ENCODE peak calls at places on chromosomes 6 and 20, in six cellular contexts. One of them, this sample, is unnamed.

GRCh38 chr20:17530716-17531536 is at the start of gene BFSP1:
- DNase-seq in mucosa of descending colon: peak
- DNase-seq in thyroid gland: peak
- DNase-seq in AG09309: no peak
- DNase-seq in adrenal gland: peak
- DNase-seq in fibroblast of lung: peak
- DNase-seq in this sample: peak

GRCh38 chr6:53395986-53396385 is 47.2 kb upstream of the ELOVL5 start:
- DNase-seq in fibroblast of lung: no peak
- DNase-seq in AG09309: no peak
- DNase-seq in adrenal gland: no peak
- DNase-seq in thyroid gland: no peak
- DNase-seq in mucosa of descending colon: no peak
- DNase-seq in this sample: no peak

GRCh38 chr6:43840490-43841218 is 70.6 kb downstream of the VEGFA start:
- DNase-seq in AG09309: no peak
- DNase-seq in adrenal gland: no peak
- DNase-seq in fibroblast of lung: peak
- DNase-seq in thyroid gland: no peak
- DNase-seq in mucosa of descending colon: no peak
- DNase-seq in this sample: peak

GRCh38 chr6:50720623-50721022 is 7.3 kb downstream of the TFAP2D start:
- DNase-seq in thyroid gland: no peak
- DNase-seq in AG09309: no peak
- DNase-seq in fibroblast of lung: no peak
- DNase-seq in adrenal gland: no peak
- DNase-seq in mucosa of descending colon: no peak
- DNase-seq in this sample: no peak

GRCh38 chr20:13681248-13682125 is 42.8 kb upstream of the TASP1 start:
- DNase-seq in AG09309: no peak
- DNase-seq in adrenal gland: no peak
- DNase-seq in mucosa of descending colon: no peak
- DNase-seq in fibroblast of lung: no peak
- DNase-seq in thyroid gland: no peak
- DNase-seq in this sample: no peak

GRCh38 chr6:13764996-13765395 is 49.4 kb downstream of the MCUR1 start:
- DNase-seq in thyroid gland: no peak
- DNase-seq in adrenal gland: no peak
- DNase-seq in fibroblast of lung: no peak
- DNase-seq in AG09309: no peak
- DNase-seq in mucosa of descending colon: no peak
- DNase-seq in this sample: no peak

GRCh38 chr6:79373246-79373645 is 138.8 kb upstream of the HMGN3 start:
- DNase-seq in adrenal gland: no peak
- DNase-seq in thyroid gland: peak
- DNase-seq in mucosa of descending colon: no peak
- DNase-seq in fibroblast of lung: no peak
- DNase-seq in AG09309: no peak
- DNase-seq in this sample: no peak

GRCh38 chr6:677919-678318 is 15.0 kb downstream of the EXOC2 start:
- DNase-seq in thyroid gland: no peak
- DNase-seq in AG09309: no peak
- DNase-seq in fibroblast of lung: no peak
- DNase-seq in adrenal gland: no peak
- DNase-seq in mucosa of descending colon: no peak
- DNase-seq in this sample: no peak

GRCh38 chr20:39070484-39071231 is 108.5 kb downstream of the DHX35 start:
- DNase-seq in fibroblast of lung: peak
- DNase-seq in AG09309: peak
- DNase-seq in thyroid gland: no peak
- DNase-seq in mucosa of descending colon: no peak
- DNase-seq in adrenal gland: peak
- DNase-seq in this sample: no peak

GRCh38 chr6:37990762-37991525 is 171.4 kb downstream of the ZFAND3 start:
- DNase-seq in adrenal gland: no peak
- DNase-seq in thyroid gland: no peak
- DNase-seq in mucosa of descending colon: no peak
- DNase-seq in fibroblast of lung: peak
- DNase-seq in AG09309: peak
- DNase-seq in this sample: peak

GRCh38 chr6:133705071-133705470 is 183.8 kb upstream of the TCF21 start:
- DNase-seq in adrenal gland: no peak
- DNase-seq in thyroid gland: no peak
- DNase-seq in mucosa of descending colon: no peak
- DNase-seq in AG09309: peak
- DNase-seq in fibroblast of lung: peak
- DNase-seq in this sample: peak

GRCh38 chr20:24665741-24666191 is 196.3 kb downstream of the SYNDIG1 start:
- DNase-seq in mucosa of descending colon: no peak
- DNase-seq in thyroid gland: no peak
- DNase-seq in fibroblast of lung: no peak
- DNase-seq in adrenal gland: no peak
- DNase-seq in AG09309: no peak
- DNase-seq in this sample: no peak

GRCh38 chr20:19858972-19859371 is 100.9 kb downstream of the RIN2 start:
- DNase-seq in AG09309: peak
- DNase-seq in fibroblast of lung: no peak
- DNase-seq in mucosa of descending colon: no peak
- DNase-seq in thyroid gland: no peak
- DNase-seq in adrenal gland: no peak
- DNase-seq in this sample: no peak

GRCh38 chr6:16240618-16241320 is 2.4 kb downstream of the GMPR start:
- DNase-seq in AG09309: no peak
- DNase-seq in adrenal gland: no peak
- DNase-seq in mucosa of descending colon: no peak
- DNase-seq in fibroblast of lung: no peak
- DNase-seq in thyroid gland: no peak
- DNase-seq in this sample: peak

GRCh38 chr6:125931733-125932450 is 24.7 kb upstream of the HINT3 start:
- DNase-seq in adrenal gland: no peak
- DNase-seq in mucosa of descending colon: no peak
- DNase-seq in fibroblast of lung: no peak
- DNase-seq in AG09309: no peak
- DNase-seq in thyroid gland: no peak
- DNase-seq in this sample: no peak

GRCh38 chr20:9359561-9360308 is 154.7 kb upstream of the LAMP5 start:
- DNase-seq in adrenal gland: peak
- DNase-seq in thyroid gland: peak
- DNase-seq in AG09309: peak
- DNase-seq in fibroblast of lung: peak
- DNase-seq in mucosa of descending colon: peak
- DNase-seq in this sample: peak

GRCh38 chr6:89140347-89141159 is 5.3 kb upstream of the PM20D2 start:
- DNase-seq in fibroblast of lung: no peak
- DNase-seq in thyroid gland: no peak
- DNase-seq in AG09309: no peak
- DNase-seq in mucosa of descending colon: no peak
- DNase-seq in adrenal gland: no peak
- DNase-seq in this sample: peak

GRCh38 chr6:113862112-113862511 is 5.0 kb downstream of the MARCKS start:
- DNase-seq in mucosa of descending colon: no peak
- DNase-seq in AG09309: no peak
- DNase-seq in thyroid gland: no peak
- DNase-seq in adrenal gland: no peak
- DNase-seq in fibroblast of lung: no peak
- DNase-seq in this sample: no peak

GRCh38 chr6:127177030-127177928 is 58.8 kb downstream of the RSPO3 start:
- DNase-seq in AG09309: peak
- DNase-seq in fibroblast of lung: peak
- DNase-seq in mucosa of descending colon: no peak
- DNase-seq in adrenal gland: no peak
- DNase-seq in thyroid gland: no peak
- DNase-seq in this sample: peak

GRCh38 chr6:105494688-105495087 is 91.8 kb upstream of the PREP start:
- DNase-seq in mucosa of descending colon: no peak
- DNase-seq in adrenal gland: no peak
- DNase-seq in AG09309: no peak
- DNase-seq in thyroid gland: no peak
- DNase-seq in fibroblast of lung: no peak
- DNase-seq in this sample: no peak

GRCh38 chr6:142416179-142416578 is 114.4 kb downstream of the ADGRG6 start:
- DNase-seq in adrenal gland: no peak
- DNase-seq in mucosa of descending colon: no peak
- DNase-seq in thyroid gland: no peak
- DNase-seq in fibroblast of lung: peak
- DNase-seq in AG09309: peak
- DNase-seq in this sample: peak

GRCh38 chr20:48309293-48309692 is 518.5 kb downstream of the PREX1 start:
- DNase-seq in AG09309: no peak
- DNase-seq in thyroid gland: no peak
- DNase-seq in adrenal gland: no peak
- DNase-seq in mucosa of descending colon: no peak
- DNase-seq in fibroblast of lung: no peak
- DNase-seq in this sample: no peak

GRCh38 chr6:126307859-126308258 is 32.1 kb upstream of the CENPW start:
- DNase-seq in mucosa of descending colon: no peak
- DNase-seq in fibroblast of lung: peak
- DNase-seq in AG09309: peak
- DNase-seq in thyroid gland: no peak
- DNase-seq in adrenal gland: no peak
- DNase-seq in this sample: peak

GRCh38 chr20:32571566-32571965 is 13.6 kb downstream of the NOL4L start:
- DNase-seq in fibroblast of lung: no peak
- DNase-seq in thyroid gland: no peak
- DNase-seq in AG09309: no peak
- DNase-seq in adrenal gland: no peak
- DNase-seq in mucosa of descending colon: no peak
- DNase-seq in this sample: no peak

DNA sequence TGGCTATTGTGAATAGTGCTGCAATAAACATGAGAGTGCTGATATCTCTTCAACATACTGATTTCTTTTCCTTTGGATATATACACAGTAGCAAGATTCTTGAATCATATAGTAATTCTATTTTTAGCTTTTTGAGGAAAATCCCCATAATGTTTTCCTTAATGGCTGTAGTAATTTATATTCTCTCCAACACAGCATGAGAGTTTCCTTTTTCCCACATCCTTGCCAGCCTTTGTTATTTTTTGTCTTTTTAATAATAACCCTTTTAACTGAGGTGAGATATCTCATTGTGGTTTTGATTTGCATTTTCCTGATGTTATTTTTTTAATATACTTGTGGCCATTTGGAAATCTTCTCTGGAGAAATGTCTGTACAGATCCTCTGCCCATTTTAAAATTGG is 132.6 kb downstream of the PRL start:
- DNase-seq in mucosa of descending colon: no peak
- DNase-seq in AG09309: no peak
- DNase-seq in adrenal gland: no peak
- DNase-seq in fibroblast of lung: no peak
- DNase-seq in thyroid gland: no peak
- DNase-seq in this sample: no peak
- H3K4me3 ChIP-seq in mucosa of descending colon: no peak
- H3K4me3 ChIP-seq in AG09309: no peak
- H3K4me3 ChIP-seq in adrenal gland: no peak
- H3K4me3 ChIP-seq in fibroblast of lung: no peak
- H3K4me3 ChIP-seq in thyroid gland: no peak
- H3K4me3 ChIP-seq in this sample: no peak

DNA sequence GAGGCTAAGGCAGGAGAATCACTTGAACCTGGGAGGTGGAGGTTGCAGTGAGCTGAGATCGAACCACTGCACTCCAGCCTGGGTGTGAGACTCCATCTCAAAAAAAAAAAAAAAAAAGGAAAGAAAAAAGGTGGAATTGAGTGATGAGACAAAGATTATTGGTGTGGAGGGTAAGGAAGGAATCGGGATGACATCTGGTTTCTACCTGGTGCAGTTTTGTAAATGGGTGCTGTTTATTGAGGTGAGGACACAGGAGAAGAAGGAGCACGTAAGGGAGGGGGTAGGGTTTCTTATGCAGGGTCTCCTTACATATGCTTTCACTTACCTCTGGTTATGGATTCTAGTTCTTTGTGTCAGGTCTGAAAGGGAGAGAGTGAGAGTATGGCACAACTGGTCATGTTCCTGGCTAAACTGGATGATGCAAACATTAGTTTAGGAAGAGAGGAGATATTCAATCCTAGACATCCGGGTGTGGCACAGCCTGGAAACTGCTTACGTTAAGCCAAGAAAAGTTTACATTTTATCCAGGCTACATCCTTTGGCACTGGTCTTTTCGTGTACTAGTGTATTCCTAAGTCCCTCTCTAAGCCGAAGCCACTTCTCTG is 5.4 kb downstream of the RALY start:
- DNase-seq in thyroid gland: no peak
- DNase-seq in fibroblast of lung: peak
- DNase-seq in adrenal gland: no peak
- DNase-seq in mucosa of descending colon: no peak
- DNase-seq in AG09309: no peak
- DNase-seq in this sample: peak
- H3K4me3 ChIP-seq in thyroid gland: no peak
- H3K4me3 ChIP-seq in fibroblast of lung: no peak
- H3K4me3 ChIP-seq in adrenal gland: no peak
- H3K4me3 ChIP-seq in mucosa of descending colon: no peak
- H3K4me3 ChIP-seq in AG09309: no peak
- H3K4me3 ChIP-seq in this sample: no peak

DNA sequence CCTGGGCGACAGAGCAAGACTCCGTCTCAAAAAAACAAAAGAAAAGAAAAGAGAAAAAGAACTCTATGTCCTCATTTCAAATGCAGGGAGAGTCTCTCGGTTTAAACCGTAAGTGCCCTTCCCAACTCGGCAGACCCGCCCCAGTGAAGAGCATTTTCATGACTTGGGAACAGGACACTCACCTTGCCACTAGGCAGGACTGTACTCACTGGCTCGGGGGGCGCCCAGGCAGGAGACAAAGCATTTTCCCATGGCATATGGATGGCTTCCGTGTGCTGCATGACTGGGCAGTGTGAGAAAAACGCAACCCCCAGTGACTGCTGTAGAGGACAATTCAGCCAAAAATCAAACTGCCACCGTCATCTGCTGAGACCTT is 23.7 kb upstream of the MRGBP start:
- DNase-seq in adrenal gland: no peak
- DNase-seq in fibroblast of lung: no peak
- DNase-seq in AG09309: no peak
- DNase-seq in mucosa of descending colon: no peak
- DNase-seq in thyroid gland: peak
- DNase-seq in this sample: no peak
- H3K4me3 ChIP-seq in adrenal gland: no peak
- H3K4me3 ChIP-seq in fibroblast of lung: no peak
- H3K4me3 ChIP-seq in AG09309: no peak
- H3K4me3 ChIP-seq in mucosa of descending colon: no peak
- H3K4me3 ChIP-seq in thyroid gland: no peak
- H3K4me3 ChIP-seq in this sample: no peak

DNA sequence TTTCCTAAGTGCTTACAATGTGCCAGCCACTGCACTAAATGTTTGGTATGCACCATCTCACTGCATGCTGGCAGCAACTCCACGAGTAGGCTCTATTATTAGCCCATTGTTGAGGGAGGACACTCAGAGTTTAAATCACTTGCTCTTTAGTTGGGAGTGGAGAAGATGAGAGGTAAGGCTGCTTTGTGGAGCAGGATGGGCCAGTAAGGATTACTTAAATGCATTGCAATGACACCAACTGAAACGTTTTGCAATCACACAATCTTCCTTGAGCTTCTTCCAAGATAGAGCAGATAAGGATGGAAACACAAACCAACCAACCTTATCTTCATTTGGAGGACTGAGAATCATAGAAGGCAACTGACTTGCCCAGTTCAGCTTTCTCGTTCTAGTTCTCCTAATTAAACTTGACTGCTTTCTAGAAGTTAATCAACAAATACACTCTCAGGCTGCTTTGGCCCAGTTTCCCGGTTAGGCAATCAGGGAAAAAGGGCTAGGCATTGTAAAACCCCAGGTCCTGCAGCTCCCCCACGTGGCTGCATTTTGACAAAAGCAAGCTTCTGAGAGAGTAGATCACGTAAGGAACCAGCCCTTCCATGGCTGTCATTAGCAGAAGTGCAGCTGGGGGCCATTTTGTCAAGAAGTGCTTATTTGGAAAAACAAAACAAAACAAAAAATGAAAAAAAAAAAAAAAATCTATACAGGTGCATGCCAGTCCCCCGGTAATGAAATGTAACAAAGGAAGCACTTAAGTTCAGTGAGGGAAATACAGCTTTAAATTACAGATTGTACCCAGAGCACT is 130.6 kb downstream of the BCAS1 start:
- DNase-seq in AG09309: peak
- DNase-seq in thyroid gland: peak
- DNase-seq in mucosa of descending colon: peak
- DNase-seq in adrenal gland: peak
- DNase-seq in fibroblast of lung: peak
- DNase-seq in this sample: peak
- H3K4me3 ChIP-seq in AG09309: no peak
- H3K4me3 ChIP-seq in thyroid gland: no peak
- H3K4me3 ChIP-seq in mucosa of descending colon: no peak
- H3K4me3 ChIP-seq in adrenal gland: no peak
- H3K4me3 ChIP-seq in fibroblast of lung: no peak
- H3K4me3 ChIP-seq in this sample: no peak